ENCODE peak calls at places on chromosome 3, in four cellular contexts. D, N, U and V are unnamed samples.

GRCh38 chr3:124033360-124034015 is 41.6 kb upstream of the ROPN1 start:
- DNase-seq in D (peak), N (peak), U (peak), V (no peak)

GRCh38 chr3:73772076-73772475 is 147.3 kb upstream of the PDZRN3 start:
- DNase-seq in D (no peak), N (no peak), U (no peak), V (peak)

GRCh38 chr3:155334897-155335883 is 41.7 kb upstream of the STRIT1 start:
- DNase-seq in D (no peak), N (peak), U (no peak), V (peak)

GRCh38 chr3:79040701-79041100 is 727.1 kb downstream of the ROBO1 start:
- DNase-seq in D (no peak), N (peak), U (no peak), V (peak)

GRCh38 chr3:184461219-184461618 is 81.4 kb downstream of the CHRD start:
- DNase-seq in D (no peak), N (no peak), U (no peak), V (no peak)

GRCh38 chr3:195770081-195770840 is 41.5 kb downstream of the MUC4 start:
- DNase-seq in D (no peak), N (no peak), U (no peak), V (no peak)

GRCh38 chr3:139127101-139127500 is 82.4 kb upstream of the PRR23C start:
- DNase-seq in D (no peak), N (peak), U (no peak), V (peak)

GRCh38 chr3:29906906-29907305 is 626.0 kb downstream of the RBMS3 start:
- DNase-seq in D (no peak), N (no peak), U (no peak), V (no peak)

GRCh38 chr3:121517950-121518349 is 27.8 kb downstream of the POLQ start:
- DNase-seq in D (no peak), N (no peak), U (no peak), V (peak)

GRCh38 chr3:3799173-3800075 is at the start of gene LRRN1:
- DNase-seq in D (peak), N (peak), U (no peak), V (no peak)

GRCh38 chr3:44920081-44920480 is 45.7 kb downstream of the TGM4 start:
- DNase-seq in D (peak), N (no peak), U (no peak), V (no peak)

GRCh38 chr3:112793311-112794081 is 53.2 kb downstream of the CD200R1L start:
- DNase-seq in D (no peak), N (no peak), U (no peak), V (peak)

GRCh38 chr3:127037971-127038446 is 55.1 kb downstream of the PLXNA1 start:
- DNase-seq in D (no peak), N (no peak), U (no peak), V (no peak)

GRCh38 chr3:177652556-177653290 is 455.4 kb upstream of the TBL1XR1 start:
- DNase-seq in D (no peak), N (no peak), U (no peak), V (no peak)

GRCh38 chr3:30286007-30286669 is 320.3 kb upstream of the TGFBR2 start:
- DNase-seq in D (peak), N (peak), U (no peak), V (peak)

GRCh38 chr3:28134792-28135375 is 106.5 kb upstream of the CMC1 start:
- DNase-seq in D (no peak), N (no peak), U (no peak), V (no peak)

GRCh38 chr3:110149763-110150162 is 812.4 kb upstream of the DPPA4 start:
- DNase-seq in D (no peak), N (no peak), U (no peak), V (no peak)

GRCh38 chr3:126621627-126622345 is 33.1 kb downstream of the TXNRD3 start:
- DNase-seq in D (no peak), N (peak), U (no peak), V (peak)

GRCh38 chr3:49966233-49966942 is 26.4 kb downstream of the RBM6 start:
- DNase-seq in D (no peak), N (peak), U (no peak), V (peak)

GRCh38 chr3:61158676-61159075 is 92.6 kb downstream of the FHIT start:
- DNase-seq in D (no peak), N (no peak), U (no peak), V (no peak)

GRCh38 chr3:142498397-142499180 is 50.8 kb upstream of the XRN1 start:
- DNase-seq in D (no peak), N (peak), U (no peak), V (peak)

GRCh38 chr3:68631810-68632545 is 300.4 kb downstream of the TAFA4 start:
- DNase-seq in D (no peak), N (no peak), U (no peak), V (no peak)

GRCh38 chr3:129972301-129972700 is 2.2 kb upstream of the TRH start:
- DNase-seq in D (no peak), N (no peak), U (no peak), V (no peak)

GRCh38 chr3:127073931-127074820 is 91.3 kb downstream of the PLXNA1 start:
- DNase-seq in D (no peak), N (no peak), U (no peak), V (peak)

GRCh38 chr3:149763565-149763964 is 11.3 kb upstream of the COMMD2 start:
- DNase-seq in D (no peak), N (no peak), U (no peak), V (no peak)

GRCh38 chr3:163043074-163043473 is 1546.5 kb downstream of the OTOL1 start:
- DNase-seq in D (no peak), N (no peak), U (no peak), V (peak)

GRCh38 chr3:161231861-161232260 is 10.8 kb downstream of the NMD3 start:
- DNase-seq in D (no peak), N (no peak), U (no peak), V (no peak)

GRCh38 chr3:113222412-113223086 is 11.2 kb downstream of the BOC start:
- DNase-seq in D (peak), N (peak), U (peak), V (no peak)

GRCh38 chr3:146308222-146308621 is 57.3 kb upstream of the PLSCR4 start:
- DNase-seq in D (no peak), N (peak), U (no peak), V (peak)

GRCh38 chr3:128232421-128233180 is 79.3 kb downstream of the EEFSEC start:
- DNase-seq in D (no peak), N (no peak), U (no peak), V (no peak)

GRCh38 chr3:128289534-128289933 is 136.3 kb downstream of the EEFSEC start:
- DNase-seq in D (no peak), N (no peak), U (no peak), V (no peak)

GRCh38 chr3:52119056-52119455 is 35.2 kb downstream of the POC1A start:
- DNase-seq in D (no peak), N (no peak), U (no peak), V (no peak)

GRCh38 chr3:177836671-177837070 is 639.4 kb upstream of the TBL1XR1 start:
- DNase-seq in D (no peak), N (peak), U (no peak), V (peak)

GRCh38 chr3:7764091-7764490 is 737.5 kb upstream of the LMCD1 start:
- DNase-seq in D (no peak), N (no peak), U (no peak), V (no peak)

GRCh38 chr3:46184469-46184868 is 23.6 kb downstream of the CCR1 start:
- DNase-seq in D (no peak), N (peak), U (no peak), V (peak)

GRCh38 chr3:5245927-5246326 is 58.4 kb downstream of the EDEM1 start:
- DNase-seq in D (no peak), N (no peak), U (no peak), V (no peak)

GRCh38 chr3:119322523-119323400 is 28.6 kb downstream of the ARHGAP31 start:
- DNase-seq in D (peak), N (peak), U (peak), V (peak)
- TF ChIP-seq CTCF in D (no peak), N (no peak), U (no peak), V (no peak)

GRCh38 chr3:172317481-172317880 is 130.8 kb downstream of the GHSR start:
- DNase-seq in D (no peak), N (no peak), U (no peak), V (no peak)
- H3K4me3 ChIP-seq in D (no peak), N (no peak), U (no peak), V (no peak)

DNA sequence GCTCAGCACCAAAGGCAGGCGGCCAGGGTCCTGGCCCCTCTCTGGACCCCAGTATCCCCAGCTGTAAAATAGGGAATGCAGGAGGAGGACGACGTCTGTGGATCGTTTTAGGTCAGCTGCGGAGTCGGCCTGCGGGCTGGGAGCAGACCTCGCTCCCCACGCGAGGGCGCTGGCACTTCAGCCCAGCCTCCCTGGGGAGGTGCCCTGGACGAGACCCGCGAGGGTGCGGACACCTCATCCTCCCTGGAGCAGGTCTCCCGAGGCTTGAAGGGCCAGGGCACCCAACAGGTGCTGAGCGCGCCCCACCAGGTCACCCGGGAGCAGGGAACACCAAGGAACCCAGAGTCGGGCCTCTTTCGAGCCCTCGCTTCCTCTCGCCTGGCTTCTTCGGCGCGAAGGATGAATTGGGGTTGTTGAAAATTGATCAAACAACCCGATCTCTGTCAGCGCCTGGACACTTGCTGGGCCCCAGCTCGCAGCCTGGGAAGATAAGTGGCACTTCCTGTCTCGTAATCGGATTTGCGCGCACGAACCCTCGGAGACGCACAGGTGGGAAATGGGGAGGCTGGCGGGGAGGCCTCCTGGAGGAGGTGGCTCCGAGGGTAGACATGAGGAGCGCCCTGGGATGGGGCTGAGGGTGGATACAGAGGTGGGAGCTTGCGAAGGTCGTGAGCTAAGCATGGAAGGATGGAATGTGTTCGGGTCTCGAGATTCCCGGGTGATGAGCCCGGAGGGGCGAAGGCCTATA is 588 bp upstream of the VIPR1 start:
- DNase-seq in D (peak), N (peak), U (no peak), V (peak)
- TF ChIP-seq CTCF in D (peak), N (peak), U (peak), V (peak)

GRCh38 chr3:114624047-114624445 is 330.2 kb downstream of the TIGIT start:
- DNase-seq in D (no peak), N (peak), U (peak), V (peak)

GRCh38 chr3:114626751-114627150 is 332.9 kb downstream of the TIGIT start:
- DNase-seq in D (no peak), N (peak), U (no peak), V (no peak)

GRCh38 chr3:114622001-114622400 is 328.2 kb downstream of the TIGIT start:
- DNase-seq in D (no peak), N (peak), U (no peak), V (no peak)

GRCh38 chr3:114624676-114625181 is 330.9 kb downstream of the TIGIT start:
- DNase-seq in D (peak), N (peak), U (peak), V (peak)

GRCh38 chr3:114623420-114624046 is 329.7 kb downstream of the TIGIT start:
- DNase-seq in D (no peak), N (peak), U (no peak), V (no peak)
- H3K4me3 ChIP-seq in D (no peak), N (peak), U (peak), V (peak)

GRCh38 chr3:188122571-188123169 is 31.3 kb upstream of the LPP start:
- DNase-seq in D (no peak), N (no peak), U (no peak), V (peak)
- TF ChIP-seq CTCF in D (no peak), N (no peak), U (no peak), V (no peak)